ENCODE peak calls at places on chromosomes 5 and 9, in nine cellular contexts. J is iPS DF 19.7; G is stimulated activated CD8-positive, alpha-beta memory T cell treated with anti-CD3 and anti-CD28 coated beads, Interleukin-2, amount 100 ng/mL, for 1 hour; X is iPS-NIHi11; O is T-helper 1 cell; U is ELF-1; F is cardiac muscle cell; E is NCI-H1105; Z is NCI-H524 treated with DMSO at 0.1 percent for 48 hours. T is an unnamed sample.

GRCh38 chr5:142065273-142065672 is 43.3 kb upstream of the NDFIP1 start:
- DNase-seq in J (no peak), G (no peak), X (peak), O (no peak), U (peak), F (peak), E (no peak), Z (peak), T (peak)

GRCh38 chr5:162683280-162683679 is 615.7 kb downstream of the GABRG2 start:
- DNase-seq in J (no peak), G (no peak), X (no peak), O (no peak), U (no peak), F (no peak), E (no peak), Z (no peak), T (no peak)

GRCh38 chr5:135239461-135240282 is 159.4 kb downstream of the MACROH2A1 start:
- DNase-seq in J (no peak), G (no peak), X (no peak), O (no peak), U (peak), F (no peak), E (no peak), Z (no peak), T (peak)

GRCh38 chr9:38068616-38068865 is 486 bp downstream of the SHB start:
- DNase-seq in J (no peak), G (no peak), X (peak), O (no peak), U (no peak), F (peak), E (no peak), Z (no peak), T (peak)

GRCh38 chr9:78548666-78549065 is 251.7 kb downstream of the PSAT1 start:
- DNase-seq in J (no peak), G (no peak), X (no peak), O (no peak), U (no peak), F (no peak), E (no peak), Z (no peak), T (no peak)

GRCh38 chr5:7629559-7629958 is 221.4 kb downstream of the CFAP90 start:
- DNase-seq in J (no peak), G (no peak), X (no peak), O (no peak), U (no peak), F (no peak), E (peak), Z (peak), T (no peak)

GRCh38 chr5:80755634-80756033 is 100.9 kb upstream of the DHFR start:
- DNase-seq in J (no peak), G (no peak), X (no peak), O (no peak), U (no peak), F (no peak), E (no peak), Z (no peak), T (no peak)

GRCh38 chr9:107847977-107848376 is 358.4 kb upstream of the KLF4 start:
- DNase-seq in J (no peak), G (no peak), X (no peak), O (no peak), U (no peak), F (peak), E (no peak), Z (no peak), T (peak)

GRCh38 chr9:78397045-78397843 is 100.3 kb downstream of the PSAT1 start:
- DNase-seq in J (no peak), G (no peak), X (peak), O (no peak), U (no peak), F (no peak), E (peak), Z (peak), T (no peak)

GRCh38 chr5:134328619-134329018 is 38.4 kb downstream of the CDKL3 start:
- DNase-seq in J (no peak), G (no peak), X (no peak), O (no peak), U (no peak), F (peak), E (no peak), Z (no peak), T (peak)

GRCh38 chr5:17735771-17736170 is 101.5 kb downstream of the TAF11L14 start:
- DNase-seq in J (no peak), G (no peak), X (no peak), O (no peak), U (no peak), F (no peak), E (no peak), Z (no peak), T (no peak)

GRCh38 chr5:131357739-131358561 is 94.1 kb downstream of the CDC42SE2 start:
- DNase-seq in J (no peak), G (no peak), X (no peak), O (no peak), U (no peak), F (no peak), E (no peak), Z (no peak), T (no peak)

GRCh38 chr5:139795074-139796001 is at the start of gene PSD2:
- DNase-seq in J (no peak), G (no peak), X (peak), O (no peak), U (no peak), F (peak), E (peak), Z (no peak), T (no peak)

GRCh38 chr9:127711831-127712274 is 3.6 kb downstream of the PTRH1 start:
- DNase-seq in J (no peak), G (no peak), X (peak), O (no peak), U (no peak), F (no peak), E (no peak), Z (no peak), T (no peak)

GRCh38 chr5:54902817-54903473 is 82.4 kb downstream of the ESM1 start:
- DNase-seq in J (no peak), G (no peak), X (no peak), O (no peak), U (no peak), F (peak), E (no peak), Z (peak), T (peak)

GRCh38 chr5:64625678-64626077 is 64.6 kb upstream of the SHISAL2B start:
- DNase-seq in J (no peak), G (no peak), X (no peak), O (no peak), U (no peak), F (peak), E (no peak), Z (no peak), T (peak)

GRCh38 chr9:129868571-129869486 is 33.6 kb downstream of the USP20 start:
- DNase-seq in J (no peak), G (peak), X (no peak), O (peak), U (no peak), F (no peak), E (no peak), Z (no peak), T (no peak)

GRCh38 chr5:72210913-72211670 is 103.8 kb downstream of the MAP1B start:
- DNase-seq in J (no peak), G (no peak), X (no peak), O (no peak), U (no peak), F (peak), E (no peak), Z (no peak), T (peak)

GRCh38 chr5:19853616-19854240 is 134.3 kb downstream of the CDH18 start:
- DNase-seq in J (no peak), G (no peak), X (no peak), O (no peak), U (no peak), F (peak), E (no peak), Z (no peak), T (peak)